ENCODE peak calls at places on chromosomes 12 and 14, in seven cellular contexts. J, G, V, O, S, A and P are unnamed samples.

GRCh38 chr12:8890313-8891084 is 23.8 kb upstream of the PHC1 start:
- DNase-seq in J (peak; percentile 64), G (peak; percentile 35), V (no peak), O (peak; percentile 42), S (peak; percentile 17), A (peak; percentile 31), P (no peak)

GRCh38 chr12:6779667-6780459 is 7.5 kb downstream of the LAG3 start:
- DNase-seq in J (no peak), G (no peak), V (peak; percentile 79), O (no peak), S (no peak), A (no peak), P (no peak)

GRCh38 chr12:25502071-25502555 is 51.0 kb downstream of the LMNTD1 start:
- DNase-seq in J (no peak), G (no peak), V (no peak), O (no peak), S (no peak), A (no peak), P (no peak)

GRCh38 chr12:85975716-85976115 is 101.6 kb downstream of the NTS start:
- DNase-seq in J (no peak), G (no peak), V (no peak), O (no peak), S (no peak), A (no peak), P (no peak)

GRCh38 chr14:87898301-87898700 is 94.7 kb downstream of the GALC start:
- DNase-seq in J (no peak), G (no peak), V (no peak), O (no peak), S (no peak), A (no peak), P (no peak)

GRCh38 chr14:39203659-39204606 is 28.9 kb downstream of the PNN start:
- DNase-seq in J (no peak), G (no peak), V (peak; percentile 85), O (no peak), S (no peak), A (no peak), P (no peak)

GRCh38 chr12:57893460-57894353 is 47.2 kb upstream of the CTDSP2 start:
- DNase-seq in J (no peak), G (no peak), V (peak; percentile 79), O (peak; percentile 91), S (peak; percentile 92), A (peak; percentile 83), P (no peak)

GRCh38 chr12:27366621-27367020 is 34.0 kb downstream of the BMAL2 start:
- DNase-seq in J (no peak), G (no peak), V (no peak), O (no peak), S (no peak), A (no peak), P (no peak)

GRCh38 chr12:55931780-55932545 is 1.0 kb downstream of the DGKA start:
- DNase-seq in J (peak; percentile 48), G (peak; percentile 30), V (peak; percentile 80), O (peak; percentile 46), S (peak; percentile 58), A (no peak), P (no peak)

GRCh38 chr12:119463211-119463914 is 128.8 kb downstream of the CCDC60 start:
- DNase-seq in J (no peak), G (no peak), V (no peak), O (no peak), S (no peak), A (no peak), P (no peak)

GRCh38 chr12:56634837-56635538 is 4.9 kb upstream of the BAZ2A start:
- DNase-seq in J (peak; percentile 85), G (peak; percentile 53), V (peak; percentile 92), O (peak; percentile 67), S (peak; percentile 77), A (peak; percentile 71), P (peak; percentile 84)

GRCh38 chr12:2640281-2640680 is 154.5 kb upstream of the FKBP4 start:
- DNase-seq in J (no peak), G (no peak), V (peak; percentile 28), O (peak; percentile 41), S (peak; percentile 35), A (no peak), P (no peak)

GRCh38 chr12:57735952-57736742 is 2.4 kb downstream of the AGAP2 start:
- DNase-seq in J (no peak), G (no peak), V (peak; percentile 52), O (no peak), S (no peak), A (no peak), P (no peak)

GRCh38 chr12:116361404-116362223 is 84.1 kb upstream of the MED13L start:
- DNase-seq in J (peak; percentile 53), G (no peak), V (no peak), O (no peak), S (peak; percentile 70), A (no peak), P (peak; percentile 36)

GRCh38 chr12:131942671-131943070 is 7.1 kb upstream of the EP400 start:
- DNase-seq in J (no peak), G (no peak), V (no peak), O (no peak), S (no peak), A (no peak), P (no peak)

GRCh38 chr12:1926274-1926673 is 7.8 kb upstream of the CACNA2D4 start:
- DNase-seq in J (no peak), G (no peak), V (peak; percentile 7), O (no peak), S (no peak), A (no peak), P (no peak)

GRCh38 chr12:27572486-27573255 is 48.7 kb downstream of the PPFIBP1 start:
- DNase-seq in J (no peak), G (no peak), V (no peak), O (no peak), S (no peak), A (peak; percentile 45), P (no peak)

GRCh38 chr12:94206886-94207285 is 58.5 kb downstream of the PLXNC1 start:
- DNase-seq in J (no peak), G (no peak), V (no peak), O (no peak), S (no peak), A (no peak), P (no peak)

GRCh38 chr12:94211011-94211410 is 62.6 kb downstream of the PLXNC1 start:
- DNase-seq in J (no peak), G (no peak), V (no peak), O (no peak), S (no peak), A (no peak), P (no peak)

GRCh38 chr12:94207467-94208432 is 59.4 kb downstream of the PLXNC1 start:
- DNase-seq in J (peak; percentile 83), G (no peak), V (no peak), O (no peak), S (no peak), A (peak; percentile 20), P (peak; percentile 78)

GRCh38 chr12:94209240-94209639 is 60.9 kb downstream of the PLXNC1 start:
- DNase-seq in J (no peak), G (no peak), V (no peak), O (no peak), S (no peak), A (no peak), P (no peak)

GRCh38 chr12:94208433-94208921 is 60.1 kb downstream of the PLXNC1 start:
- DNase-seq in J (peak; percentile 22), G (no peak), V (no peak), O (no peak), S (no peak), A (peak; percentile 12), P (no peak)
- TF ChIP-seq CTCF in J (no peak), G (no peak), V (no peak), O (no peak), S (no peak), A (no peak), P (no peak)

GRCh38 chr14:104953896-104954656 is 24.1 kb downstream of the AHNAK2 start:
- DNase-seq in J (no peak), G (no peak), V (no peak), O (no peak), S (no peak), A (no peak), P (no peak)

GRCh38 chr14:104957146-104958113 is 20.7 kb downstream of the AHNAK2 start:
- DNase-seq in J (no peak), G (no peak), V (no peak), O (no peak), S (no peak), A (no peak), P (no peak)

GRCh38 chr14:104955396-104955770 is 22.8 kb downstream of the AHNAK2 start:
- DNase-seq in J (no peak), G (no peak), V (no peak), O (no peak), S (no peak), A (no peak), P (no peak)

GRCh38 chr14:104954746-104955395 is 23.3 kb downstream of the AHNAK2 start:
- DNase-seq in J (no peak), G (no peak), V (no peak), O (no peak), S (no peak), A (no peak), P (no peak)

GRCh38 chr14:104956290-104956890 is 21.8 kb downstream of the AHNAK2 start:
- DNase-seq in J (no peak), G (no peak), V (no peak), O (no peak), S (no peak), A (no peak), P (no peak)
- H3K4me3 ChIP-seq in J (no peak overlapping the region), G (no peak overlapping the region), V (no peak overlapping the region), O (no peak overlapping the region), S (no peak overlapping the region), A (no peak overlapping the region), P (no peak overlapping the region)

GRCh38 chr12:109223868-109224267 is 85.2 kb downstream of the FOXN4 start:
- DNase-seq in J (no peak), G (no peak), V (no peak), O (no peak), S (no peak), A (no peak), P (no peak)
- H3K36me3 ChIP-seq in J (peaks cover 4% of the 10 kb centered on the region), G (peaks cover 4% of the 10 kb centered on the region), V (no peaks in the 10 kb centered on the region), O (peaks cover 83% of the 10 kb centered on the region), S (no peaks in the 10 kb centered on the region), A (no peaks in the 10 kb centered on the region), P (no peaks in the 10 kb centered on the region)

GRCh38 chr12:113224955-113225354 is 3.7 kb downstream of the TPCN1 start:
- DNase-seq in J (no peak), G (no peak), V (no peak), O (no peak), S (no peak), A (no peak), P (no peak)

GRCh38 chr12:113220593-113221180 is 577 bp upstream of the TPCN1 start:
- DNase-seq in J (peak; percentile 59), G (no peak), V (no peak), O (no peak), S (no peak), A (no peak), P (no peak)

GRCh38 chr12:113222730-113223531 is 1.7 kb downstream of the TPCN1 start:
- DNase-seq in J (peak; percentile 61), G (no peak), V (peak; percentile 74), O (peak; percentile 87), S (peak; percentile 66), A (peak; percentile 69), P (no peak)

GRCh38 chr12:113221997-113222729 is 899 bp downstream of the TPCN1 start:
- DNase-seq in J (peak; percentile 59), G (no peak), V (no peak), O (no peak), S (no peak), A (no peak), P (no peak)

GRCh38 chr12:113221181-113221996 is at the start of gene TPCN1:
- DNase-seq in J (peak; percentile 100), G (peak; percentile 96), V (peak; percentile 99), O (peak; percentile 100), S (peak; percentile 100), A (peak; percentile 100), P (peak; percentile 98)
- TF ChIP-seq CTCF in J (no peak), G (no peak), V (no peak), O (no peak), S (no peak), A (no peak), P (peak; percentile 1)